ENCODE peak calls at places on chromosome X, in seven cellular contexts. One of them, this sample, is unnamed.

GRCh38 chrX:2875798-2876399 is 47.2 kb downstream of the GYG2 start:
- DNase-seq in effector memory CD8-positive, alpha-beta T cell: no peak
- DNase-seq in naive B cell: no peak
- DNase-seq in GM06990: no peak
- DNase-seq in stimulated activated CD4-positive, alpha-beta T cell treated with anti-CD3 and anti-CD28 coated beads, Interleukin-1b, Interleukin-23, amount 100 ng/mL, for 4 hours: no peak
- DNase-seq in HFFc6: no peak
- DNase-seq in activated CD4-positive, alpha-beta T cell treated with anti-CD3 and anti-CD28 coated beads for 48 hours: no peak
- DNase-seq in this sample: no peak

GRCh38 chrX:48826135-48826875 is at the start of gene ERAS:
- DNase-seq in effector memory CD8-positive, alpha-beta T cell: no peak
- DNase-seq in naive B cell: no peak
- DNase-seq in GM06990: no peak
- DNase-seq in stimulated activated CD4-positive, alpha-beta T cell treated with anti-CD3 and anti-CD28 coated beads, Interleukin-1b, Interleukin-23, amount 100 ng/mL, for 4 hours: no peak
- DNase-seq in HFFc6: no peak
- DNase-seq in activated CD4-positive, alpha-beta T cell treated with anti-CD3 and anti-CD28 coated beads for 48 hours: no peak
- DNase-seq in this sample: peak

GRCh38 chrX:15269618-15270521 is at the start of gene ASB9:
- DNase-seq in effector memory CD8-positive, alpha-beta T cell: no peak
- DNase-seq in naive B cell: no peak
- DNase-seq in GM06990: no peak
- DNase-seq in stimulated activated CD4-positive, alpha-beta T cell treated with anti-CD3 and anti-CD28 coated beads, Interleukin-1b, Interleukin-23, amount 100 ng/mL, for 4 hours: no peak
- DNase-seq in HFFc6: peak
- DNase-seq in activated CD4-positive, alpha-beta T cell treated with anti-CD3 and anti-CD28 coated beads for 48 hours: peak
- DNase-seq in this sample: peak

GRCh38 chrX:147846676-147847075 is 65.0 kb upstream of the FMR1 start:
- DNase-seq in effector memory CD8-positive, alpha-beta T cell: no peak
- DNase-seq in naive B cell: no peak
- DNase-seq in GM06990: no peak
- DNase-seq in stimulated activated CD4-positive, alpha-beta T cell treated with anti-CD3 and anti-CD28 coated beads, Interleukin-1b, Interleukin-23, amount 100 ng/mL, for 4 hours: no peak
- DNase-seq in HFFc6: no peak
- DNase-seq in activated CD4-positive, alpha-beta T cell treated with anti-CD3 and anti-CD28 coated beads for 48 hours: no peak
- DNase-seq in this sample: no peak

GRCh38 chrX:134868766-134869495 is 121.9 kb upstream of the SMIM10 start:
- DNase-seq in effector memory CD8-positive, alpha-beta T cell: no peak
- DNase-seq in naive B cell: no peak
- DNase-seq in GM06990: no peak
- DNase-seq in stimulated activated CD4-positive, alpha-beta T cell treated with anti-CD3 and anti-CD28 coated beads, Interleukin-1b, Interleukin-23, amount 100 ng/mL, for 4 hours: no peak
- DNase-seq in HFFc6: peak
- DNase-seq in activated CD4-positive, alpha-beta T cell treated with anti-CD3 and anti-CD28 coated beads for 48 hours: no peak
- DNase-seq in this sample: no peak

GRCh38 chrX:22325091-22325490 is 52.4 kb downstream of the CBLL2 start:
- DNase-seq in effector memory CD8-positive, alpha-beta T cell: no peak
- DNase-seq in naive B cell: no peak
- DNase-seq in GM06990: no peak
- DNase-seq in stimulated activated CD4-positive, alpha-beta T cell treated with anti-CD3 and anti-CD28 coated beads, Interleukin-1b, Interleukin-23, amount 100 ng/mL, for 4 hours: no peak
- DNase-seq in HFFc6: peak
- DNase-seq in activated CD4-positive, alpha-beta T cell treated with anti-CD3 and anti-CD28 coated beads for 48 hours: no peak
- DNase-seq in this sample: no peak

GRCh38 chrX:155179343-155179997 is 36.8 kb upstream of the VBP1 start:
- DNase-seq in effector memory CD8-positive, alpha-beta T cell: no peak
- DNase-seq in naive B cell: no peak
- DNase-seq in GM06990: no peak
- DNase-seq in stimulated activated CD4-positive, alpha-beta T cell treated with anti-CD3 and anti-CD28 coated beads, Interleukin-1b, Interleukin-23, amount 100 ng/mL, for 4 hours: no peak
- DNase-seq in HFFc6: no peak
- DNase-seq in activated CD4-positive, alpha-beta T cell treated with anti-CD3 and anti-CD28 coated beads for 48 hours: no peak
- DNase-seq in this sample: no peak

GRCh38 chrX:129544780-129545179 is 4.7 kb downstream of the OCRL start:
- DNase-seq in effector memory CD8-positive, alpha-beta T cell: no peak
- DNase-seq in naive B cell: no peak
- DNase-seq in GM06990: no peak
- DNase-seq in stimulated activated CD4-positive, alpha-beta T cell treated with anti-CD3 and anti-CD28 coated beads, Interleukin-1b, Interleukin-23, amount 100 ng/mL, for 4 hours: no peak
- DNase-seq in HFFc6: no peak
- DNase-seq in activated CD4-positive, alpha-beta T cell treated with anti-CD3 and anti-CD28 coated beads for 48 hours: no peak
- DNase-seq in this sample: no peak

GRCh38 chrX:65463550-65463949 is 71.0 kb downstream of the LAS1L start:
- DNase-seq in effector memory CD8-positive, alpha-beta T cell: no peak
- DNase-seq in naive B cell: no peak
- DNase-seq in GM06990: no peak
- DNase-seq in stimulated activated CD4-positive, alpha-beta T cell treated with anti-CD3 and anti-CD28 coated beads, Interleukin-1b, Interleukin-23, amount 100 ng/mL, for 4 hours: no peak
- DNase-seq in HFFc6: peak
- DNase-seq in activated CD4-positive, alpha-beta T cell treated with anti-CD3 and anti-CD28 coated beads for 48 hours: no peak
- DNase-seq in this sample: no peak

GRCh38 chrX:12895856-12896255 is 10.6 kb upstream of the TLR8 start:
- DNase-seq in effector memory CD8-positive, alpha-beta T cell: no peak
- DNase-seq in naive B cell: no peak
- DNase-seq in GM06990: no peak
- DNase-seq in stimulated activated CD4-positive, alpha-beta T cell treated with anti-CD3 and anti-CD28 coated beads, Interleukin-1b, Interleukin-23, amount 100 ng/mL, for 4 hours: no peak
- DNase-seq in HFFc6: no peak
- DNase-seq in activated CD4-positive, alpha-beta T cell treated with anti-CD3 and anti-CD28 coated beads for 48 hours: no peak
- DNase-seq in this sample: no peak

GRCh38 chrX:129006491-129006890 is 516.8 kb downstream of the SMARCA1 start:
- DNase-seq in effector memory CD8-positive, alpha-beta T cell: no peak
- DNase-seq in naive B cell: no peak
- DNase-seq in GM06990: no peak
- DNase-seq in stimulated activated CD4-positive, alpha-beta T cell treated with anti-CD3 and anti-CD28 coated beads, Interleukin-1b, Interleukin-23, amount 100 ng/mL, for 4 hours: no peak
- DNase-seq in HFFc6: no peak
- DNase-seq in activated CD4-positive, alpha-beta T cell treated with anti-CD3 and anti-CD28 coated beads for 48 hours: no peak
- DNase-seq in this sample: no peak

GRCh38 chrX:40107291-40108083 is 9.7 kb upstream of the BCOR start:
- DNase-seq in effector memory CD8-positive, alpha-beta T cell: no peak
- DNase-seq in naive B cell: no peak
- DNase-seq in GM06990: no peak
- DNase-seq in stimulated activated CD4-positive, alpha-beta T cell treated with anti-CD3 and anti-CD28 coated beads, Interleukin-1b, Interleukin-23, amount 100 ng/mL, for 4 hours: no peak
- DNase-seq in HFFc6: peak
- DNase-seq in activated CD4-positive, alpha-beta T cell treated with anti-CD3 and anti-CD28 coated beads for 48 hours: peak
- DNase-seq in this sample: peak

GRCh38 chrX:102832661-102833060 is 104.4 kb upstream of the RAB40AL start:
- DNase-seq in effector memory CD8-positive, alpha-beta T cell: no peak
- DNase-seq in naive B cell: no peak
- DNase-seq in GM06990: no peak
- DNase-seq in stimulated activated CD4-positive, alpha-beta T cell treated with anti-CD3 and anti-CD28 coated beads, Interleukin-1b, Interleukin-23, amount 100 ng/mL, for 4 hours: no peak
- DNase-seq in HFFc6: peak
- DNase-seq in activated CD4-positive, alpha-beta T cell treated with anti-CD3 and anti-CD28 coated beads for 48 hours: no peak
- DNase-seq in this sample: no peak

GRCh38 chrX:107571296-107571998 is 56.9 kb upstream of the PRPS1 start:
- DNase-seq in effector memory CD8-positive, alpha-beta T cell: no peak
- DNase-seq in naive B cell: no peak
- DNase-seq in GM06990: no peak
- DNase-seq in stimulated activated CD4-positive, alpha-beta T cell treated with anti-CD3 and anti-CD28 coated beads, Interleukin-1b, Interleukin-23, amount 100 ng/mL, for 4 hours: no peak
- DNase-seq in HFFc6: peak
- DNase-seq in activated CD4-positive, alpha-beta T cell treated with anti-CD3 and anti-CD28 coated beads for 48 hours: no peak
- DNase-seq in this sample: peak

GRCh38 chrX:96987228-96987627 is 103.5 kb downstream of the RPA4 start:
- DNase-seq in effector memory CD8-positive, alpha-beta T cell: no peak
- DNase-seq in naive B cell: no peak
- DNase-seq in GM06990: no peak
- DNase-seq in stimulated activated CD4-positive, alpha-beta T cell treated with anti-CD3 and anti-CD28 coated beads, Interleukin-1b, Interleukin-23, amount 100 ng/mL, for 4 hours: no peak
- DNase-seq in HFFc6: peak
- DNase-seq in activated CD4-positive, alpha-beta T cell treated with anti-CD3 and anti-CD28 coated beads for 48 hours: no peak
- DNase-seq in this sample: no peak

GRCh38 chrX:118497180-118497814 is 1.7 kb downstream of the DOCK11 start:
- DNase-seq in effector memory CD8-positive, alpha-beta T cell: peak
- DNase-seq in naive B cell: no peak
- DNase-seq in GM06990: no peak
- DNase-seq in stimulated activated CD4-positive, alpha-beta T cell treated with anti-CD3 and anti-CD28 coated beads, Interleukin-1b, Interleukin-23, amount 100 ng/mL, for 4 hours: no peak
- DNase-seq in HFFc6: no peak
- DNase-seq in activated CD4-positive, alpha-beta T cell treated with anti-CD3 and anti-CD28 coated beads for 48 hours: no peak
- DNase-seq in this sample: peak

GRCh38 chrX:78327370-78328048 is at the start of gene CYSLTR1:
- DNase-seq in effector memory CD8-positive, alpha-beta T cell: no peak
- DNase-seq in naive B cell: peak
- DNase-seq in GM06990: peak
- DNase-seq in stimulated activated CD4-positive, alpha-beta T cell treated with anti-CD3 and anti-CD28 coated beads, Interleukin-1b, Interleukin-23, amount 100 ng/mL, for 4 hours: no peak
- DNase-seq in HFFc6: no peak
- DNase-seq in activated CD4-positive, alpha-beta T cell treated with anti-CD3 and anti-CD28 coated beads for 48 hours: no peak
- DNase-seq in this sample: no peak

GRCh38 chrX:8692886-8693285 is 39.1 kb downstream of the ANOS1 start:
- DNase-seq in effector memory CD8-positive, alpha-beta T cell: no peak
- DNase-seq in naive B cell: no peak
- DNase-seq in GM06990: no peak
- DNase-seq in stimulated activated CD4-positive, alpha-beta T cell treated with anti-CD3 and anti-CD28 coated beads, Interleukin-1b, Interleukin-23, amount 100 ng/mL, for 4 hours: no peak
- DNase-seq in HFFc6: no peak
- DNase-seq in activated CD4-positive, alpha-beta T cell treated with anti-CD3 and anti-CD28 coated beads for 48 hours: no peak
- DNase-seq in this sample: no peak

GRCh38 chrX:40471965-40472648 is 108.7 kb upstream of the ATP6AP2 start:
- DNase-seq in effector memory CD8-positive, alpha-beta T cell: no peak
- DNase-seq in naive B cell: peak
- DNase-seq in GM06990: no peak
- DNase-seq in stimulated activated CD4-positive, alpha-beta T cell treated with anti-CD3 and anti-CD28 coated beads, Interleukin-1b, Interleukin-23, amount 100 ng/mL, for 4 hours: no peak
- DNase-seq in HFFc6: peak
- DNase-seq in activated CD4-positive, alpha-beta T cell treated with anti-CD3 and anti-CD28 coated beads for 48 hours: peak
- DNase-seq in this sample: peak

GRCh38 chrX:56248492-56248891 is 16.3 kb downstream of the KLF8 start:
- DNase-seq in effector memory CD8-positive, alpha-beta T cell: peak
- DNase-seq in naive B cell: peak
- DNase-seq in GM06990: no peak
- DNase-seq in stimulated activated CD4-positive, alpha-beta T cell treated with anti-CD3 and anti-CD28 coated beads, Interleukin-1b, Interleukin-23, amount 100 ng/mL, for 4 hours: peak
- DNase-seq in HFFc6: peak
- DNase-seq in activated CD4-positive, alpha-beta T cell treated with anti-CD3 and anti-CD28 coated beads for 48 hours: peak
- DNase-seq in this sample: peak

GRCh38 chrX:12962041-12962504 is 12.8 kb upstream of the TMSB4X start:
- DNase-seq in effector memory CD8-positive, alpha-beta T cell: no peak
- DNase-seq in naive B cell: no peak
- DNase-seq in GM06990: no peak
- DNase-seq in stimulated activated CD4-positive, alpha-beta T cell treated with anti-CD3 and anti-CD28 coated beads, Interleukin-1b, Interleukin-23, amount 100 ng/mL, for 4 hours: no peak
- DNase-seq in HFFc6: no peak
- DNase-seq in activated CD4-positive, alpha-beta T cell treated with anti-CD3 and anti-CD28 coated beads for 48 hours: no peak
- DNase-seq in this sample: no peak

GRCh38 chrX:46554942-46555341 is 9.7 kb upstream of the ZNF674 start:
- DNase-seq in effector memory CD8-positive, alpha-beta T cell: no peak
- DNase-seq in naive B cell: no peak
- DNase-seq in GM06990: no peak
- DNase-seq in stimulated activated CD4-positive, alpha-beta T cell treated with anti-CD3 and anti-CD28 coated beads, Interleukin-1b, Interleukin-23, amount 100 ng/mL, for 4 hours: no peak
- DNase-seq in HFFc6: peak
- DNase-seq in activated CD4-positive, alpha-beta T cell treated with anti-CD3 and anti-CD28 coated beads for 48 hours: no peak
- DNase-seq in this sample: no peak

GRCh38 chrX:152231106-152231505 is 92.7 kb upstream of the MAGEA10 start:
- DNase-seq in effector memory CD8-positive, alpha-beta T cell: no peak
- DNase-seq in naive B cell: no peak
- DNase-seq in GM06990: no peak
- DNase-seq in stimulated activated CD4-positive, alpha-beta T cell treated with anti-CD3 and anti-CD28 coated beads, Interleukin-1b, Interleukin-23, amount 100 ng/mL, for 4 hours: no peak
- DNase-seq in HFFc6: no peak
- DNase-seq in activated CD4-positive, alpha-beta T cell treated with anti-CD3 and anti-CD28 coated beads for 48 hours: no peak
- DNase-seq in this sample: no peak

GRCh38 chrX:140292188-140292587 is 212.7 kb downstream of the SOX3 start:
- DNase-seq in effector memory CD8-positive, alpha-beta T cell: no peak
- DNase-seq in naive B cell: no peak
- DNase-seq in GM06990: no peak
- DNase-seq in stimulated activated CD4-positive, alpha-beta T cell treated with anti-CD3 and anti-CD28 coated beads, Interleukin-1b, Interleukin-23, amount 100 ng/mL, for 4 hours: no peak
- DNase-seq in HFFc6: no peak
- DNase-seq in activated CD4-positive, alpha-beta T cell treated with anti-CD3 and anti-CD28 coated beads for 48 hours: no peak
- DNase-seq in this sample: no peak

GRCh38 chrX:104270916-104271512 is 16.3 kb upstream of the ESX1 start:
- DNase-seq in effector memory CD8-positive, alpha-beta T cell: peak
- DNase-seq in naive B cell: no peak
- DNase-seq in GM06990: no peak
- DNase-seq in stimulated activated CD4-positive, alpha-beta T cell treated with anti-CD3 and anti-CD28 coated beads, Interleukin-1b, Interleukin-23, amount 100 ng/mL, for 4 hours: peak
- DNase-seq in HFFc6: peak
- DNase-seq in activated CD4-positive, alpha-beta T cell treated with anti-CD3 and anti-CD28 coated beads for 48 hours: peak
- DNase-seq in this sample: peak

GRCh38 chrX:56232221-56233082 is at the start of gene KLF8:
- DNase-seq in effector memory CD8-positive, alpha-beta T cell: no peak
- DNase-seq in naive B cell: peak
- DNase-seq in GM06990: peak
- DNase-seq in stimulated activated CD4-positive, alpha-beta T cell treated with anti-CD3 and anti-CD28 coated beads, Interleukin-1b, Interleukin-23, amount 100 ng/mL, for 4 hours: peak
- DNase-seq in HFFc6: no peak
- DNase-seq in activated CD4-positive, alpha-beta T cell treated with anti-CD3 and anti-CD28 coated beads for 48 hours: peak
- DNase-seq in this sample: peak

GRCh38 chrX:30865020-30865419 is 24.0 kb downstream of the TAB3 start:
- DNase-seq in effector memory CD8-positive, alpha-beta T cell: no peak
- DNase-seq in naive B cell: no peak
- DNase-seq in GM06990: no peak
- DNase-seq in stimulated activated CD4-positive, alpha-beta T cell treated with anti-CD3 and anti-CD28 coated beads, Interleukin-1b, Interleukin-23, amount 100 ng/mL, for 4 hours: no peak
- DNase-seq in HFFc6: no peak
- DNase-seq in activated CD4-positive, alpha-beta T cell treated with anti-CD3 and anti-CD28 coated beads for 48 hours: peak
- DNase-seq in this sample: peak

GRCh38 chrX:151227637-151228036 is 51.3 kb downstream of the GPR50 start:
- DNase-seq in effector memory CD8-positive, alpha-beta T cell: no peak
- DNase-seq in naive B cell: no peak
- DNase-seq in GM06990: no peak
- DNase-seq in stimulated activated CD4-positive, alpha-beta T cell treated with anti-CD3 and anti-CD28 coated beads, Interleukin-1b, Interleukin-23, amount 100 ng/mL, for 4 hours: no peak
- DNase-seq in HFFc6: no peak
- DNase-seq in activated CD4-positive, alpha-beta T cell treated with anti-CD3 and anti-CD28 coated beads for 48 hours: no peak
- DNase-seq in this sample: no peak

GRCh38 chrX:113790987-113791386 is 792.9 kb upstream of the HTR2C start:
- DNase-seq in effector memory CD8-positive, alpha-beta T cell: no peak
- DNase-seq in naive B cell: no peak
- DNase-seq in GM06990: no peak
- DNase-seq in stimulated activated CD4-positive, alpha-beta T cell treated with anti-CD3 and anti-CD28 coated beads, Interleukin-1b, Interleukin-23, amount 100 ng/mL, for 4 hours: no peak
- DNase-seq in HFFc6: no peak
- DNase-seq in activated CD4-positive, alpha-beta T cell treated with anti-CD3 and anti-CD28 coated beads for 48 hours: no peak
- DNase-seq in this sample: no peak